ENCODE peak calls at places on chromosomes 7 and 10, in nine cellular contexts. One of them, this sample, is unnamed. For H3K27me3, the result is how much of the 10 kb centered on the place peaks cover.

GRCh38 chr7:138669364-138669763 is 31.8 kb downstream of the SVOPL start:
- DNase-seq in small intestine: peak
- DNase-seq in GM06990: no peak
- DNase-seq in BE2C: no peak
- DNase-seq in CD8-positive, alpha-beta memory T cell: no peak
- DNase-seq in A673: no peak
- DNase-seq in gastrocnemius medialis: no peak
- DNase-seq in heart left ventricle: no peak
- DNase-seq in heart right ventricle: no peak
- DNase-seq in this sample: peak

GRCh38 chr7:6497637-6497905 is 49.8 kb upstream of the DAGLB start:
- DNase-seq in small intestine: no peak
- DNase-seq in GM06990: no peak
- DNase-seq in BE2C: no peak
- DNase-seq in CD8-positive, alpha-beta memory T cell: no peak
- DNase-seq in A673: no peak
- DNase-seq in gastrocnemius medialis: no peak
- DNase-seq in heart left ventricle: no peak
- DNase-seq in heart right ventricle: no peak
- DNase-seq in this sample: no peak

GRCh38 chr7:115779561-115779960 is 251.0 kb downstream of the TFEC start:
- DNase-seq in small intestine: no peak
- DNase-seq in GM06990: no peak
- DNase-seq in BE2C: no peak
- DNase-seq in CD8-positive, alpha-beta memory T cell: no peak
- DNase-seq in A673: no peak
- DNase-seq in gastrocnemius medialis: no peak
- DNase-seq in heart left ventricle: no peak
- DNase-seq in heart right ventricle: no peak
- DNase-seq in this sample: no peak

GRCh38 chr7:7109934-7110333 is 72.4 kb upstream of the C1GALT1 start:
- DNase-seq in small intestine: no peak
- DNase-seq in GM06990: no peak
- DNase-seq in BE2C: no peak
- DNase-seq in CD8-positive, alpha-beta memory T cell: no peak
- DNase-seq in A673: no peak
- DNase-seq in gastrocnemius medialis: no peak
- DNase-seq in heart left ventricle: no peak
- DNase-seq in heart right ventricle: no peak
- DNase-seq in this sample: no peak

GRCh38 chr10:6348091-6348862 is 145.5 kb downstream of the PFKFB3 start:
- DNase-seq in small intestine: peak
- DNase-seq in GM06990: peak
- DNase-seq in BE2C: peak
- DNase-seq in CD8-positive, alpha-beta memory T cell: peak
- DNase-seq in A673: peak
- DNase-seq in gastrocnemius medialis: peak
- DNase-seq in heart left ventricle: peak
- DNase-seq in heart right ventricle: peak
- DNase-seq in this sample: peak

GRCh38 chr10:42958142-42958868 is 118.6 kb upstream of the RET start:
- DNase-seq in small intestine: peak
- DNase-seq in GM06990: no peak
- DNase-seq in BE2C: peak
- DNase-seq in CD8-positive, alpha-beta memory T cell: no peak
- DNase-seq in A673: no peak
- DNase-seq in gastrocnemius medialis: no peak
- DNase-seq in heart left ventricle: no peak
- DNase-seq in heart right ventricle: no peak
- DNase-seq in this sample: peak

GRCh38 chr7:132291446-132291845 is 284.8 kb downstream of the PLXNA4 start:
- DNase-seq in small intestine: no peak
- DNase-seq in GM06990: no peak
- DNase-seq in BE2C: no peak
- DNase-seq in CD8-positive, alpha-beta memory T cell: no peak
- DNase-seq in A673: no peak
- DNase-seq in gastrocnemius medialis: no peak
- DNase-seq in heart left ventricle: no peak
- DNase-seq in heart right ventricle: no peak
- DNase-seq in this sample: no peak

GRCh38 chr7:129166745-129167144 is 21.7 kb upstream of the SMO start:
- DNase-seq in small intestine: no peak
- DNase-seq in GM06990: peak
- DNase-seq in BE2C: no peak
- DNase-seq in CD8-positive, alpha-beta memory T cell: no peak
- DNase-seq in A673: no peak
- DNase-seq in gastrocnemius medialis: no peak
- DNase-seq in heart left ventricle: no peak
- DNase-seq in heart right ventricle: no peak
- DNase-seq in this sample: no peak

GRCh38 chr7:126790763-126791162 is 462.0 kb downstream of the GRM8 start:
- DNase-seq in small intestine: no peak
- DNase-seq in GM06990: no peak
- DNase-seq in BE2C: peak
- DNase-seq in CD8-positive, alpha-beta memory T cell: no peak
- DNase-seq in A673: peak
- DNase-seq in gastrocnemius medialis: no peak
- DNase-seq in heart left ventricle: no peak
- DNase-seq in heart right ventricle: no peak
- DNase-seq in this sample: no peak

GRCh38 chr7:155665957-155666287 is 21.5 kb downstream of the RBM33 start:
- DNase-seq in small intestine: no peak
- DNase-seq in GM06990: no peak
- DNase-seq in BE2C: no peak
- DNase-seq in CD8-positive, alpha-beta memory T cell: no peak
- DNase-seq in A673: peak
- DNase-seq in gastrocnemius medialis: no peak
- DNase-seq in heart left ventricle: no peak
- DNase-seq in heart right ventricle: no peak
- DNase-seq in this sample: no peak

GRCh38 chr7:84799131-84799530 is 387.7 kb downstream of the SEMA3D start:
- DNase-seq in small intestine: peak
- DNase-seq in GM06990: no peak
- DNase-seq in BE2C: no peak
- DNase-seq in CD8-positive, alpha-beta memory T cell: no peak
- DNase-seq in A673: no peak
- DNase-seq in gastrocnemius medialis: no peak
- DNase-seq in heart left ventricle: no peak
- DNase-seq in heart right ventricle: no peak
- DNase-seq in this sample: no peak

GRCh38 chr10:88932539-88933256 is 19.9 kb downstream of the ACTA2 start:
- DNase-seq in small intestine: peak
- DNase-seq in GM06990: no peak
- DNase-seq in BE2C: peak
- DNase-seq in CD8-positive, alpha-beta memory T cell: no peak
- DNase-seq in A673: peak
- DNase-seq in gastrocnemius medialis: peak
- DNase-seq in heart left ventricle: peak
- DNase-seq in heart right ventricle: no peak
- DNase-seq in this sample: peak

GRCh38 chr10:73785721-73786511 is 510 bp downstream of the ZSWIM8 start:
- DNase-seq in small intestine: peak
- DNase-seq in GM06990: peak
- DNase-seq in BE2C: no peak
- DNase-seq in CD8-positive, alpha-beta memory T cell: peak
- DNase-seq in A673: peak
- DNase-seq in gastrocnemius medialis: peak
- DNase-seq in heart left ventricle: peak
- DNase-seq in heart right ventricle: no peak
- DNase-seq in this sample: peak

GRCh38 chr7:36638586-36639265 is 85.6 kb downstream of the AOAH start:
- DNase-seq in small intestine: no peak
- DNase-seq in GM06990: no peak
- DNase-seq in BE2C: no peak
- DNase-seq in CD8-positive, alpha-beta memory T cell: no peak
- DNase-seq in A673: no peak
- DNase-seq in gastrocnemius medialis: no peak
- DNase-seq in heart left ventricle: no peak
- DNase-seq in heart right ventricle: no peak
- DNase-seq in this sample: no peak

GRCh38 chr7:90766814-90767564 is 170.9 kb downstream of the CDK14 start:
- DNase-seq in small intestine: peak
- DNase-seq in GM06990: no peak
- DNase-seq in BE2C: no peak
- DNase-seq in CD8-positive, alpha-beta memory T cell: no peak
- DNase-seq in A673: peak
- DNase-seq in gastrocnemius medialis: peak
- DNase-seq in heart left ventricle: peak
- DNase-seq in heart right ventricle: peak
- DNase-seq in this sample: peak

GRCh38 chr7:12945901-12946300 is 258.5 kb downstream of the ARL4A start:
- DNase-seq in small intestine: no peak
- DNase-seq in GM06990: no peak
- DNase-seq in BE2C: no peak
- DNase-seq in CD8-positive, alpha-beta memory T cell: no peak
- DNase-seq in A673: no peak
- DNase-seq in gastrocnemius medialis: no peak
- DNase-seq in heart left ventricle: no peak
- DNase-seq in heart right ventricle: no peak
- DNase-seq in this sample: no peak

GRCh38 chr7:1977059-1977875 is 255.5 kb downstream of the MAD1L1 start:
- DNase-seq in small intestine: no peak
- DNase-seq in GM06990: no peak
- DNase-seq in BE2C: peak
- DNase-seq in CD8-positive, alpha-beta memory T cell: no peak
- DNase-seq in A673: no peak
- DNase-seq in gastrocnemius medialis: no peak
- DNase-seq in heart left ventricle: no peak
- DNase-seq in heart right ventricle: no peak
- DNase-seq in this sample: no peak

GRCh38 chr7:66739953-66740301 is 606 bp upstream of the RABGEF1 start:
- DNase-seq in small intestine: peak
- DNase-seq in GM06990: no peak
- DNase-seq in BE2C: no peak
- DNase-seq in CD8-positive, alpha-beta memory T cell: no peak
- DNase-seq in A673: no peak
- DNase-seq in gastrocnemius medialis: no peak
- DNase-seq in heart left ventricle: no peak
- DNase-seq in heart right ventricle: no peak
- DNase-seq in this sample: no peak

GRCh38 chr10:86953747-86954680 is 3.4 kb downstream of the MMRN2 start:
- DNase-seq in small intestine: no peak
- DNase-seq in GM06990: no peak
- DNase-seq in BE2C: no peak
- DNase-seq in CD8-positive, alpha-beta memory T cell: no peak
- DNase-seq in A673: peak
- DNase-seq in gastrocnemius medialis: no peak
- DNase-seq in heart left ventricle: peak
- DNase-seq in heart right ventricle: peak
- DNase-seq in this sample: no peak
- H3K4me3 ChIP-seq in small intestine: no peak
- H3K4me3 ChIP-seq in GM06990: no peak
- H3K4me3 ChIP-seq in BE2C: no peak
- H3K4me3 ChIP-seq in CD8-positive, alpha-beta memory T cell: no peak
- H3K4me3 ChIP-seq in A673: no peak
- H3K4me3 ChIP-seq in gastrocnemius medialis: no peak
- H3K4me3 ChIP-seq in heart left ventricle: peak
- H3K4me3 ChIP-seq in heart right ventricle: peak
- H3K4me3 ChIP-seq in this sample: no peak

DNA sequence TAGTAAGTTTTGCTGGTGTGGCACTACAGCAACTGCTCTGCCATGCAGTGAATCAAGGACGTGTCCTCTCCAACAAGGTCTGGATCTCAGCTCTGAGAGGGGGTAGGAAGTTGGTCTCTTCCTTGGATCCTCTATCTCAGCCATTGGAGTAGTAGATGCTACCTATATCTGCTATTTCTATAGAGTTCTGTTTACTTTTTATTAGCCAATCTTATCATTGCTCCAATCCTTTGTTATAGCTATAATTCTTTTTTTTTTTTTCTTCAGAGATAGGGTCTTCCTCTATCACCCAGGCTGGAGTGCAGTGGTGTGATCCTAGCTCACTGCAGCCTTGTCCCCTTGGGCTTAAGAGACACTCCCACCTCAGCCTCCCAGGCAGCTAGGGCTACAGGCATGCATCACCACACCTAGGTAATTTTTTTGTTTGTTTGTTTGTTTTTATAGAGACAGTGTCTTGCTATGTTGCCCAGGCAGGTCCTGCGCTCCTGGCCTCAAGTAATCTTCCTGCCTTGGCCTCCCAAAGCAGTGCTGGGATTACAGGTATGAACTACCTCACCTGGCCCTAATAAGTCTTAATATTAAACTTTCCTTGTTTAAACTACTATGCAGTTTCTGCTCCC is 155.3 kb upstream of the ASAH2 start:
- DNase-seq in small intestine: no peak
- DNase-seq in GM06990: no peak
- DNase-seq in BE2C: no peak
- DNase-seq in CD8-positive, alpha-beta memory T cell: no peak
- DNase-seq in A673: no peak
- DNase-seq in gastrocnemius medialis: no peak
- DNase-seq in heart left ventricle: no peak
- DNase-seq in heart right ventricle: no peak
- DNase-seq in this sample: no peak
- H3K27me3 ChIP-seq in small intestine: under half
- H3K27me3 ChIP-seq in GM06990: under half
- H3K27me3 ChIP-seq in BE2C: under half
- H3K27me3 ChIP-seq in CD8-positive, alpha-beta memory T cell: under half
- H3K27me3 ChIP-seq in A673: under half
- H3K27me3 ChIP-seq in gastrocnemius medialis: under half
- H3K27me3 ChIP-seq in heart left ventricle: under half
- H3K27me3 ChIP-seq in heart right ventricle: under half
- H3K27me3 ChIP-seq in this sample: under half

DNA sequence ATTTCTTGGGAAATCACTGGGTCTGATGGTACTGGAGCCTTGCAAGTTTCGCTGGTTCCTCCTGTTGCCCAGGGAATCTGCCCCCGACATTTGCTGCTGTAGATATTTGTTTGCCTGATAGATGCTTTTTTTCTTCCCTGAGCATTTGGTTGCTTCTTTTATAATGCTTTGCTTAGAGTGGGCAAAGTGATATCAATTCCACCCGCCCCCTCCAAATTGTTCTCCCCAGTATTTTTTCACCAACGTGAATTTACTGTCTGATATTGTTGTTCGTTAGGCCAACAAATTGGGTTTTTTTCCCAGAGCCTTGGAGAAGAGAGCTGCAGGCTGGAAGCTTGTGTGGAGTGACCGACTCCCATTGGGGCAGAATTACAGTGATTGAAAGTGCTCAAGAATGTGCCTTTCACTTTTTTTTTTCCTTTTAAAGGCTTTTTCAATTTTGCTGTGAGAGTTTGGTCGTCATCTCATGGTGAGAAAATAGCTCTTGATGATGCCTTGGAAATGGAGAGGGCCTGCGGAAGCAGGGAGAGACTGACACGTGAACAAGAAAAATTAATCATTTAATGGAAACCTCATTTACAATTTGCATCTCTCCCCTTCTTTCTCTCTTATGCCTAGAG is 2.5 kb downstream of the GRK5 start:
- DNase-seq in small intestine: no peak
- DNase-seq in GM06990: no peak
- DNase-seq in BE2C: no peak
- DNase-seq in CD8-positive, alpha-beta memory T cell: no peak
- DNase-seq in A673: no peak
- DNase-seq in gastrocnemius medialis: no peak
- DNase-seq in heart left ventricle: no peak
- DNase-seq in heart right ventricle: no peak
- DNase-seq in this sample: no peak
- H3K4me3 ChIP-seq in small intestine: peak
- H3K4me3 ChIP-seq in GM06990: peak
- H3K4me3 ChIP-seq in BE2C: peak
- H3K4me3 ChIP-seq in CD8-positive, alpha-beta memory T cell: peak
- H3K4me3 ChIP-seq in A673: peak
- H3K4me3 ChIP-seq in gastrocnemius medialis: peak
- H3K4me3 ChIP-seq in heart left ventricle: peak
- H3K4me3 ChIP-seq in heart right ventricle: peak
- H3K4me3 ChIP-seq in this sample: no peak

GRCh38 chr10:101258179-101258885 is 29.1 kb upstream of the LBX1 start:
- DNase-seq in small intestine: peak
- DNase-seq in GM06990: no peak
- DNase-seq in BE2C: no peak
- DNase-seq in CD8-positive, alpha-beta memory T cell: no peak
- DNase-seq in A673: peak
- DNase-seq in gastrocnemius medialis: no peak
- DNase-seq in heart left ventricle: no peak
- DNase-seq in heart right ventricle: no peak
- DNase-seq in this sample: no peak
- H3K27me3 ChIP-seq in small intestine: under half
- H3K27me3 ChIP-seq in GM06990: under half
- H3K27me3 ChIP-seq in BE2C: under half
- H3K27me3 ChIP-seq in CD8-positive, alpha-beta memory T cell: under half
- H3K27me3 ChIP-seq in A673: under half
- H3K27me3 ChIP-seq in gastrocnemius medialis: under half
- H3K27me3 ChIP-seq in heart left ventricle: under half
- H3K27me3 ChIP-seq in heart right ventricle: under half
- H3K27me3 ChIP-seq in this sample: under half

This sample was measured in colonic mucosa.